ENCODE peak calls at places on chromosomes 12 and 14, in eight cellular contexts. N, L, T, W, B, Q, E and Z are unnamed samples.

GRCh38 chr12:5060958-5061357 is 17.3 kb downstream of the KCNA5 start:
- DNase-seq in N (no peak), L (no peak), T (no peak), W (no peak), B (no peak), Q (no peak), E (no peak), Z (no peak)

GRCh38 chr12:72790273-72790672 is 518.1 kb downstream of the TRHDE start:
- DNase-seq in N (no peak), L (peak), T (no peak), W (no peak), B (no peak), Q (no peak), E (no peak), Z (no peak)

GRCh38 chr12:20366776-20367409 is 1.4 kb upstream of the PDE3A start:
- DNase-seq in N (no peak), L (no peak), T (no peak), W (no peak), B (no peak), Q (no peak), E (no peak), Z (no peak)

GRCh38 chr14:19920021-19920657 is at the start of gene OR4K5:
- DNase-seq in N (no peak), L (no peak), T (no peak), W (no peak), B (no peak), Q (no peak), E (no peak), Z (no peak)

GRCh38 chr12:42705863-42706262 is 116.3 kb upstream of the PRICKLE1 start:
- DNase-seq in N (peak), L (no peak), T (peak), W (peak), B (no peak), Q (no peak), E (peak), Z (peak)

GRCh38 chr14:64786296-64787149 is 82.3 kb downstream of the PLEKHG3 start:
- DNase-seq in N (peak), L (no peak), T (no peak), W (no peak), B (no peak), Q (no peak), E (no peak), Z (no peak)

GRCh38 chr14:90728951-90729350 is 87.3 kb downstream of the TTC7B start:
- DNase-seq in N (no peak), L (no peak), T (no peak), W (no peak), B (no peak), Q (no peak), E (no peak), Z (no peak)

GRCh38 chr12:121400332-121401139 is 618 bp downstream of the RNF34 start:
- DNase-seq in N (peak), L (peak), T (peak), W (peak), B (peak), Q (peak), E (peak), Z (no peak)

GRCh38 chr12:118299791-118300460 is 72.8 kb downstream of the TAOK3 start:
- DNase-seq in N (no peak), L (no peak), T (no peak), W (no peak), B (no peak), Q (no peak), E (no peak), Z (no peak)

GRCh38 chr14:79549515-79549914 is 661.8 kb downstream of the DIO2 start:
- DNase-seq in N (no peak), L (no peak), T (no peak), W (no peak), B (no peak), Q (no peak), E (no peak), Z (no peak)

GRCh38 chr14:57291692-57292647 is 23.2 kb downstream of the AP5M1 start:
- DNase-seq in N (no peak), L (no peak), T (no peak), W (no peak), B (no peak), Q (no peak), E (no peak), Z (no peak)

GRCh38 chr14:41785696-41786095 is 179.0 kb downstream of the LRFN5 start:
- DNase-seq in N (no peak), L (no peak), T (no peak), W (no peak), B (no peak), Q (no peak), E (no peak), Z (no peak)

GRCh38 chr14:100252684-100253083 is 13.7 kb downstream of the YY1 start:
- DNase-seq in N (no peak), L (no peak), T (no peak), W (no peak), B (no peak), Q (no peak), E (no peak), Z (no peak)

GRCh38 chr12:11695321-11695720 is 45.8 kb downstream of the ETV6 start:
- DNase-seq in N (peak), L (no peak), T (no peak), W (no peak), B (no peak), Q (no peak), E (no peak), Z (no peak)
- H3K4me3 ChIP-seq in N (no peak), L (no peak), T (no peak), W (no peak), B (no peak), Q (no peak), E (no peak), Z (no peak)

GRCh38 chr12:53181935-53182334 is 1.2 kb upstream of the CSAD start:
- DNase-seq in N (no peak), L (no peak), T (no peak), W (no peak), B (no peak), Q (no peak), E (no peak), Z (peak)
- H3K4me3 ChIP-seq in N (peak), L (peak), T (peak), W (peak), B (no peak), Q (peak), E (peak), Z (peak)

DNA sequence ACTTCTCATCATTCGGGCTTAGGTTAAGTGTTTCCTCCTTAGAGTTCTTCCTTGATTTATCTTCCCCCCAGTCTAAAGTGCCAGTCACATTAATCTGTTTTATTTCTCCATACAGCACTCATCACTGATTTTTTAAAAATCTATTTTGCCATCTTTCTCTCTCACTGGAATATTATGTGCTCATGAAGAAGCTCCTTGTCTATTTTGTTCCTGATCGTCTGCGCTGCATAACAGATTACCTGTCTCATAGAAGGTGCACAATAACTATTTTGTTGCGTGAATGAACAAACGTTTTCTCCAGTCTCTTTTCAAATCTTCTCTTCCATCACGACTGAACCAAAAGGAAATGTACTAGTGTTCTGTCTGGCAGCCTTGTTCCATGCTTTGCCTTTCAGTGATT is 2.7 kb downstream of the ERP29 start:
- DNase-seq in N (no peak), L (no peak), T (no peak), W (no peak), B (no peak), Q (no peak), E (no peak), Z (no peak)
- H3K4me3 ChIP-seq in N (no peak), L (no peak), T (no peak), W (no peak), B (no peak), Q (peak), E (no peak), Z (no peak)

GRCh38 chr12:52876371-52876770 is 27.6 kb upstream of the KRT78 start:
- DNase-seq in N (no peak), L (no peak), T (no peak), W (no peak), B (peak), Q (no peak), E (no peak), Z (no peak)
- H3K4me3 ChIP-seq in N (no peak), L (no peak), T (no peak), W (no peak), B (no peak), Q (no peak), E (no peak), Z (no peak)

GRCh38 chr14:77421241-77421640 is 2.1 kb downstream of the NOXRED1 start:
- DNase-seq in N (peak), L (no peak), T (no peak), W (no peak), B (no peak), Q (no peak), E (no peak), Z (no peak)
- H3K4me3 ChIP-seq in N (no peak), L (no peak), T (no peak), W (no peak), B (no peak), Q (no peak), E (no peak), Z (no peak)

GRCh38 chr14:76762617-76763361 is 1.5 kb downstream of the VASH1 start:
- DNase-seq in N (peak), L (no peak), T (no peak), W (peak), B (no peak), Q (no peak), E (no peak), Z (peak)
- H3K4me3 ChIP-seq in N (peak), L (no peak), T (peak), W (peak), B (peak), Q (peak), E (peak), Z (peak)

DNA sequence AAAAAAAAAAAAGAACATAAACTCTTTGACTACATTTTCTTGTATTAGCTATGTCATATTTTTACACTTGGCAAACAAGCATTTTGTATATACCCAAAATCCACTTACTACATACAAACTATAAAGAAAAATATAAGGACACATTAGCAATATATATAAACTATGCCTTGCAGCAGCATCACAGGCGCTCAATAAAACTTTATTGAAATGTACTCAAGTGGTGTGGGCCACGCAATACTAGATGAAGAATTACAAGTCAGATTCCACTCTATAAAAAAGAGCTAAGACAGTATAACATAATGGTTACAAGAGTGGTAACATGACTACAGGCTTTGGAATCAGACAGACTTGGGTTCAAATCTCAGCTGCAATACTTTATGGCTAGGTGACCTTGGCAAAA is 3.1 kb upstream of the AP4S1 start:
- DNase-seq in N (no peak), L (no peak), T (no peak), W (no peak), B (no peak), Q (no peak), E (no peak), Z (no peak)
- H3K4me3 ChIP-seq in N (no peak), L (no peak), T (no peak), W (no peak), B (no peak), Q (peak), E (no peak), Z (no peak)

GRCh38 chr12:48003226-48004038 is 844 bp downstream of the COL2A1 start:
- DNase-seq in N (no peak), L (no peak), T (no peak), W (no peak), B (peak), Q (peak), E (no peak), Z (no peak)
- H3K4me3 ChIP-seq in N (no peak), L (no peak), T (no peak), W (peak), B (no peak), Q (peak), E (peak), Z (peak)

DNA sequence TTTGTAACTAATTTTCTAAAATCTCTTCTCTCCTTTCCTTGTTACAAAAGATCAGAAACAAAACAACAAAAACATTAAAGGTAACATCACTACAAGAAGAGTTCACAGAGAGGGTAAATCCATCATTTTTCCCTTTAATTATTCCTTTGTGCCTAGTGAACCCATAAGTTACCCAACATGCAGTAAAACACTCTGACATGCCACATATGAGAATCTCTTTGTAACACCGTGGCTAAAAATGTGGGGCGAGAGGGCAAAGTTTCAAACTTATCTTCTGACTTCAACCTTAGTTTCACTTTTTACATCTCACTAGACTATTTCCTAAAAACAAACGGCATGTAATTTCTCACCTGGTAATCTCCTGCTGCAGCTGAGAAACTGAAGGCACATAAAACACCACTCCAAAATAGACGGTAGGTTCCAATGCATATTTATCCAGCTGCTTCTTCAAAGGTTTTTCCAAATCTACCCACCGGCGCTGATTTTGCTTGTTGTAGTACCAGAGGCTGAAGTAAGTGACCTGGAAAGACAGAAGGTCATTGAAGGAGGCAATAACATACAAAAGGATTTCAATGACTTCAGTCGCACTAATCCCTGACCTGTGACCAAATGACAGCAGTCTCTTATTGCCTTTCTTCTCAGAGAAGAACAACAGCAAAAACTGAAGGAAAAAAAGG is 37.9 kb downstream of the PTPN21 start:
- DNase-seq in N (no peak), L (no peak), T (no peak), W (no peak), B (no peak), Q (peak), E (no peak), Z (no peak)
- H3K4me3 ChIP-seq in N (no peak), L (no peak), T (no peak), W (no peak), B (no peak), Q (no peak), E (no peak), Z (no peak)

GRCh38 chr14:67532606-67532997 is 488 bp upstream of the PLEKHH1 start:
- DNase-seq in N (no peak), L (no peak), T (no peak), W (no peak), B (no peak), Q (no peak), E (no peak), Z (no peak)

GRCh38 chr14:67532998-67533753 is at the start of gene PLEKHH1:
- DNase-seq in N (peak), L (peak), T (peak), W (no peak), B (peak), Q (peak), E (peak), Z (no peak)

GRCh38 chr14:67536087-67536486 is 3.0 kb downstream of the PLEKHH1 start:
- DNase-seq in N (no peak), L (no peak), T (no peak), W (no peak), B (no peak), Q (no peak), E (no peak), Z (no peak)

GRCh38 chr14:67529947-67530935 is 2.8 kb upstream of the PLEKHH1 start:
- DNase-seq in N (no peak), L (no peak), T (no peak), W (no peak), B (no peak), Q (no peak), E (no peak), Z (no peak)

GRCh38 chr14:67533754-67534085 is 630 bp downstream of the PLEKHH1 start:
- DNase-seq in N (no peak), L (no peak), T (no peak), W (no peak), B (no peak), Q (no peak), E (no peak), Z (no peak)
- H3K4me3 ChIP-seq in N (peak), L (peak), T (peak), W (peak), B (peak), Q (no peak), E (peak), Z (peak)